ENCODE peak calls at places on chromosomes 11 and 22, in five cellular contexts. U is A673, G is cardiac muscle cell, H is lung, E is heart right ventricle. D is an unnamed sample. For H3K4me1, the result is how much of the 10 kb centered on the place peaks cover.

GRCh38 chr11:2509481-2510001 is 64.7 kb downstream of the KCNQ1 start:
- DNase-seq in G (no peak), U (no peak), H (peak), E (peak), D (peak)

GRCh38 chr11:133515075-133515474 is 17.2 kb downstream of the OPCML start:
- DNase-seq in H (no peak), E (no peak), G (no peak), U (no peak), D (no peak)

GRCh38 chr11:66317322-66317765 is 500 bp upstream of the CD248 start:
- DNase-seq in G (peak), E (peak), U (peak), H (no peak), D (no peak)

GRCh38 chr22:46971141-46971775 is 208.8 kb downstream of the TBC1D22A start:
- DNase-seq in G (peak), E (peak), U (no peak), H (no peak), D (peak)

GRCh38 chr11:19173964-19174638 is 27.7 kb downstream of the CSRP3 start:
- DNase-seq in E (no peak), H (no peak), U (no peak), G (no peak), D (no peak)

GRCh38 chr22:46613606-46613997 is 6.6 kb upstream of the GRAMD4 start:
- DNase-seq in H (no peak), E (no peak), G (no peak), U (no peak), D (no peak)

GRCh38 chr11:124762077-124762623 is at the start of gene ESAM:
- DNase-seq in E (peak), U (no peak), H (peak), G (peak), D (no peak)

GRCh38 chr22:33529424-33530113 is 390.7 kb downstream of the LARGE1 start:
- DNase-seq in E (no peak), U (no peak), H (no peak), G (no peak), D (no peak)

GRCh38 chr22:43889366-43890253 is 2.2 kb downstream of the PNPLA5 start:
- DNase-seq in U (no peak), H (no peak), G (no peak), E (no peak), D (no peak)

GRCh38 chr22:23385301-23386244 is 194.5 kb downstream of the IGLL1 start:
- DNase-seq in H (peak), G (peak), E (peak), U (peak), D (peak)

GRCh38 chr11:95584589-95584988 is 205.0 kb downstream of the FAM76B start:
- DNase-seq in E (no peak), H (no peak), U (no peak), G (no peak), D (no peak)

GRCh38 chr22:26601726-26602125 is 11.8 kb upstream of the TPST2 start:
- DNase-seq in U (no peak), E (no peak), G (no peak), H (no peak), D (no peak)

GRCh38 chr11:111730031-111730430 is 36.2 kb downstream of the PPP2R1B start:
- DNase-seq in G (peak), H (no peak), E (no peak), U (no peak), D (no peak)

GRCh38 chr11:126475627-126475991 is 120.1 kb downstream of the ST3GAL4 start:
- DNase-seq in H (no peak), E (no peak), U (no peak), G (no peak), D (no peak)

GRCh38 chr11:108733479-108734116 is 68.7 kb downstream of the DDX10 start:
- DNase-seq in H (no peak), E (no peak), G (no peak), U (peak), D (no peak)

GRCh38 chr11:57513911-57514537 is 1.5 kb downstream of the SLC43A1 start:
- DNase-seq in E (peak), U (peak), G (peak), H (peak), D (peak)

GRCh38 chr11:71112454-71112853 is 139.9 kb downstream of the SHANK2 start:
- DNase-seq in H (no peak), U (no peak), E (no peak), G (no peak), D (no peak)

GRCh38 chr11:87150936-87151335 is 113.2 kb downstream of the TMEM135 start:
- DNase-seq in G (no peak), E (no peak), H (no peak), U (no peak), D (no peak)

GRCh38 chr11:111982019-111982464 is 43.2 kb upstream of the DLAT start:
- DNase-seq in E (no peak), U (peak), H (peak), G (peak), D (no peak)

GRCh38 chr22:27509132-27509920 is 292.2 kb downstream of the MN1 start:
- DNase-seq in U (no peak), E (no peak), G (no peak), H (no peak), D (no peak)

GRCh38 chr11:33912405-33913361 is 20.8 kb upstream of the LMO2 start:
- DNase-seq in G (no peak), U (peak), H (no peak), E (no peak), D (no peak)

GRCh38 chr11:27991731-27992130 is 116.2 kb downstream of the KIF18A start:
- DNase-seq in U (no peak), G (no peak), H (no peak), E (no peak), D (no peak)

GRCh38 chr11:92865352-92865751 is 104.1 kb upstream of the MTNR1B start:
- DNase-seq in U (no peak), H (no peak), G (no peak), E (peak), D (peak)

GRCh38 chr11:120652705-120653335 is 141.3 kb downstream of the GRIK4 start:
- DNase-seq in H (no peak), E (no peak), U (peak), G (no peak), D (no peak)

GRCh38 chr22:46528121-46528610 is 9.3 kb downstream of the CELSR1 start:
- DNase-seq in G (no peak), U (peak), E (no peak), H (peak), D (no peak)

GRCh38 chr11:117824571-117825537 is at the start of gene FXYD2:
- DNase-seq in H (no peak), U (no peak), G (no peak), E (peak), D (peak)

GRCh38 chr22:24049211-24049610 is 38.1 kb downstream of the CABIN1 start:
- DNase-seq in E (peak), H (no peak), G (no peak), U (no peak), D (no peak)

GRCh38 chr11:57277845-57278720 is 41.0 kb upstream of the APLNR start:
- DNase-seq in U (peak), H (peak), G (peak), E (peak), D (peak)

GRCh38 chr11:124961972-124962609 is 8.1 kb downstream of the CCDC15 start:
- DNase-seq in H (no peak), U (peak), G (peak), E (no peak), D (no peak)

GRCh38 chr11:119476666-119477331 is 53.8 kb upstream of the THY1 start:
- DNase-seq in G (no peak), E (no peak), U (no peak), H (no peak), D (peak)

GRCh38 chr22:24696551-24697001 is 77.9 kb downstream of the PIWIL3 start:
- DNase-seq in H (no peak), G (no peak), U (no peak), E (no peak), D (no peak)

GRCh38 chr11:92894197-92894596 is 75.3 kb upstream of the MTNR1B start:
- DNase-seq in G (no peak), U (no peak), H (no peak), E (no peak), D (no peak)

GRCh38 chr11:6637871-6638270 is 17.7 kb downstream of the DCHS1 start:
- DNase-seq in E (no peak), H (peak), G (no peak), U (no peak), D (no peak)

GRCh38 chr11:15742626-15743243 is 613.6 kb downstream of the SOX6 start:
- DNase-seq in E (no peak), H (no peak), U (no peak), G (no peak), D (no peak)

GRCh38 chr11:130032931-130033330 is 30.3 kb upstream of the PRDM10 start:
- DNase-seq in E (no peak), G (no peak), H (no peak), U (no peak), D (no peak)

GRCh38 chr11:71962428-71963038 is 33.7 kb downstream of the RNF121 start:
- DNase-seq in H (no peak), U (peak), G (no peak), E (no peak), D (no peak)

GRCh38 chr11:3085052-3085451 is 27.8 kb upstream of the CARS1 start:
- DNase-seq in G (no peak), H (no peak), U (no peak), E (no peak), D (no peak)

GRCh38 chr11:2249191-2249916 is 21.0 kb downstream of the ASCL2 start:
- DNase-seq in H (no peak), G (no peak), E (no peak), U (no peak), D (no peak)

GRCh38 chr11:12715941-12716340 is 41.7 kb downstream of the TEAD1 start:
- DNase-seq in G (no peak), E (peak), U (no peak), H (no peak), D (no peak)

GRCh38 chr11:12717851-12718291 is 43.6 kb downstream of the TEAD1 start:
- DNase-seq in E (no peak), H (no peak), G (no peak), U (no peak), D (no peak)

GRCh38 chr11:12719221-12719620 is 45.0 kb downstream of the TEAD1 start:
- DNase-seq in H (no peak), E (no peak), G (no peak), U (no peak), D (no peak)

GRCh38 chr11:12715131-12715530 is 40.9 kb downstream of the TEAD1 start:
- DNase-seq in G (no peak), H (no peak), E (no peak), U (no peak), D (no peak)

GRCh38 chr11:12716816-12717215 is 42.6 kb downstream of the TEAD1 start:
- DNase-seq in H (no peak), U (no peak), E (no peak), G (no peak), D (no peak)
- H3K4me1 ChIP-seq in H (under half), U (under half), E (under half), G (under half), D (under half)

DNA sequence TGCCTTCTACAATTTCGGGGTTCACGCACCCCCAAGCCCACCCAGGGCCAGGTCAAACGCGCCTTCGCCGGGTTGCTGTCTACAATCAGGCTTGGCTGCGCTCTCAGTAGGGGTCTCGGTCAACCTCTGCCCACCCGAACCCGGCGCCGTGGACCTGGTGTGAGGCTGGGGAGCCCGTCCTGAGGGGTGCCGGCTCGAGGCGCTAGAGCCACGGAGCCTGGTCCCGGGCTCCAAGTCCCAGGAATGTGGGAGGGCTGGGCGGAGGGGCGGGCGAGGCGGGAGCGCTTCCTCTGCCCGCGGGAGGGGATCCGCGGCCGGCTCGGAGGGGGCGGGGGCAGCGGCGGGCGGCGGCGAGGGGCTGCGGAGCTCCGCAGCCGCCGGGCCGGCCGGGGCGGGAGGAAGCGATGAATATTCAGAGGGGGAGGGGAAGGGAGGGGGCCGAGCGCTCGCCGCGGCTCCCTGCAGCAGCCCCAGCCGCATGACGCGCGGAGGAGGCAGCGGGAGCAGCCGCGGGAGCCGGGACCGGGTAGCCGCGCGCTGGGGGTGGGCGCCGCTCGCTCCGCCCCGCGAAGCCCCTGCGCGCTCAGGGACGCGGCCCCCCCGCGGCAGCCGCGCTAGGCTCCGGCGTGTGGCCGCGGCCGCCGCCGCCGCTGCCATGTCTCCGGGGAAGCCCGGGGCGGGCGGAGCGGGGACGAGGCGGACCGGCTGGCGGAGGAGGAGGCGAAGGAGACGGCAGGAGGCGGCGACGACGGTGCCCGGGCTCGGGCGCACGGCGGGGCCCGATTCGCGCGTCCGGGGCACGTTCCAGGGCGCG is at the start of gene PTPRJ:
- DNase-seq in U (peak), E (peak), H (peak), G (peak), D (no peak)
- TF ChIP-seq CTCF in U (no peak), E (no peak), H (no peak), G (no peak), D (no peak)

GRCh38 chr22:45319319-45319675 is 9.6 kb downstream of the FAM118A start:
- DNase-seq in G (no peak), H (no peak), U (no peak), E (peak), D (no peak)
- H3K4me1 ChIP-seq in G (half or more), H (under half), U (under half), E (half or more), D (under half)

DNA sequence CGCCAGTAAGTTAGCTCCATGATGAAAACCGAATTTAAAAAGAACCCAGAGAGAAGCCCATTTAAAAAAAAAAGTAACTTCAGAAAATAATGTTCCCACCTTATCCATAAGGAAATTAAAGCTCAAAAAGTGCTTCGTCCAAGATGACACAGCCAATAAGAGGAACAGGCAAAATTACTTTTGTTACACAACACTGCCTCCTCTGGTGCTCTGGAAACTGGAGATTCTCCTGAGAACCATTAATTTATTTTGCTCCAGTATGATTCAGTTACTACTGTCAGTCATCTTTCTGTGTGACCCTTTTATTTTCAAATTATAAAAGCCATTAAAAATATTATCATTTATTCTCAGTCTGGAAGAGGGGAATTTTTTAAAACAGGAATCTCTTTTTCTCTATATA is 2.0 kb downstream of the IFT27 start:
- DNase-seq in G (no peak), H (no peak), E (no peak), U (peak), D (no peak)
- TF ChIP-seq CTCF in G (peak), H (peak), E (peak), U (peak), D (peak)

DNA sequence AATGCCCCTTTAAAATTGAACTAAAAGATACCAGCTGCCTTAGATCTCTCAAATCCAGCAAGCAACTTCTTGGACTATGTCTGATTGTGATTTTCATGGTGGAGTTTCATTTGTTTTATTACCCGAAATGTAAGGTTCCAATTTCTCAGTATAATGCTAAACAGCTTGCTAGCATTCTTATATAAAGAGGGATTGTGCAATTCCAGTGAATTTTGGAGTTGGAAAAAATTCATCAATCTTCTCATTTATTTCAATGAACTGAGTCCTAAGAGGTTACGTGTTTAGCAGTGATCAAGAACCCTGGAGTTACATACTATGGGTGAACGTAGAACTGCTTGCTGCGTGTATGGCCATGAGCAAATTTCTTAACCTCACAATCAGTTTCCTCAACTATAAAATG is 5.5 kb downstream of the ETS1 start:
- DNase-seq in G (no peak), H (no peak), U (no peak), E (no peak), D (no peak)
- H3K4me1 ChIP-seq in G (under half), H (under half), U (under half), E (half or more), D (under half)

D was measured in right atrium auricular region.